ENCODE peak calls at places on chromosomes 11 and 22, in six cellular contexts. L, K, T, M, X and A are unnamed samples.

GRCh38 chr11:123577081-123577598 is 77.3 kb downstream of the SCN3B start:
- DNase-seq in L (peak), T (peak), K (peak), M (peak), X (no peak), A (peak)

GRCh38 chr22:47090591-47091240 is 328.3 kb downstream of the TBC1D22A start:
- DNase-seq in L (peak), K (no peak), T (no peak), X (no peak), M (no peak), A (no peak)

GRCh38 chr11:45157247-45158209 is 11.1 kb downstream of the PRDM11 start:
- DNase-seq in T (no peak), X (no peak), M (no peak), L (no peak), K (no peak), A (no peak)

GRCh38 chr11:78654071-78654470 is 79.4 kb upstream of the NARS2 start:
- DNase-seq in X (no peak), M (no peak), K (no peak), T (no peak), L (no peak), A (no peak)

GRCh38 chr11:74444173-74444832 is 23.0 kb downstream of the KCNE3 start:
- DNase-seq in T (no peak), L (no peak), K (no peak), M (no peak), X (no peak), A (no peak)

GRCh38 chr22:28208036-28208435 is 289.0 kb upstream of the PITPNB start:
- DNase-seq in M (no peak), T (no peak), L (no peak), K (no peak), X (no peak), A (no peak)

GRCh38 chr11:33539659-33540249 is 160.9 kb downstream of the C11orf91 start:
- DNase-seq in M (no peak), K (no peak), X (no peak), L (no peak), T (no peak), A (no peak)

GRCh38 chr22:23767673-23768548 is at the start of gene CHCHD10:
- DNase-seq in L (peak), K (no peak), X (no peak), M (peak), T (peak), A (peak)

GRCh38 chr11:84901986-84902385 is 725.2 kb downstream of the DLG2 start:
- DNase-seq in L (no peak), T (no peak), X (no peak), M (no peak), K (no peak), A (no peak)

GRCh38 chr11:7639643-7640025 is 33.7 kb downstream of the CYB5R2 start:
- DNase-seq in T (no peak), K (no peak), X (no peak), L (no peak), M (no peak), A (no peak)

GRCh38 chr11:75350743-75351540 is 519 bp downstream of the ARRB1 start:
- DNase-seq in K (no peak), M (no peak), T (no peak), L (peak), X (no peak), A (no peak)

GRCh38 chr11:119432484-119433368 is 9.8 kb upstream of the THY1 start:
- DNase-seq in X (no peak), M (no peak), L (no peak), T (no peak), K (no peak), A (no peak)

GRCh38 chr22:28375761-28376534 is 303.7 kb downstream of the TTC28 start:
- DNase-seq in X (no peak), L (no peak), K (no peak), M (no peak), T (no peak), A (no peak)

GRCh38 chr22:42172385-42173172 is 42.0 kb upstream of the CYP2D6 start:
- DNase-seq in K (no peak), X (no peak), M (no peak), L (no peak), T (peak), A (no peak)

GRCh38 chr11:6443269-6444003 is 2.6 kb upstream of the HPX start:
- DNase-seq in K (no peak), L (peak), X (no peak), T (peak), M (peak), A (peak)

GRCh38 chr11:460331-461199 is 10.5 kb downstream of the PTDSS2 start:
- DNase-seq in L (peak), X (no peak), T (no peak), K (no peak), M (no peak), A (no peak)

GRCh38 chr11:11909727-11910126 is 68.0 kb downstream of the USP47 start:
- DNase-seq in K (no peak), M (no peak), T (no peak), L (no peak), X (no peak), A (no peak)

GRCh38 chr11:129728571-129728970 is 87.1 kb upstream of the TMEM45B start:
- DNase-seq in T (no peak), L (no peak), X (no peak), M (no peak), K (no peak), A (no peak)

GRCh38 chr11:82191690-82192089 is 542.0 kb downstream of the FAM181B start:
- DNase-seq in L (no peak), M (no peak), X (no peak), T (no peak), K (no peak), A (no peak)

GRCh38 chr11:112538529-112538928 is 277.9 kb upstream of the PLET1 start:
- DNase-seq in T (no peak), X (no peak), M (no peak), K (no peak), L (no peak), A (no peak)
- TF ChIP-seq POLR2A in T (no peak), X (no peak), M (no peak), K (no peak), L (no peak), A (no peak)

DNA sequence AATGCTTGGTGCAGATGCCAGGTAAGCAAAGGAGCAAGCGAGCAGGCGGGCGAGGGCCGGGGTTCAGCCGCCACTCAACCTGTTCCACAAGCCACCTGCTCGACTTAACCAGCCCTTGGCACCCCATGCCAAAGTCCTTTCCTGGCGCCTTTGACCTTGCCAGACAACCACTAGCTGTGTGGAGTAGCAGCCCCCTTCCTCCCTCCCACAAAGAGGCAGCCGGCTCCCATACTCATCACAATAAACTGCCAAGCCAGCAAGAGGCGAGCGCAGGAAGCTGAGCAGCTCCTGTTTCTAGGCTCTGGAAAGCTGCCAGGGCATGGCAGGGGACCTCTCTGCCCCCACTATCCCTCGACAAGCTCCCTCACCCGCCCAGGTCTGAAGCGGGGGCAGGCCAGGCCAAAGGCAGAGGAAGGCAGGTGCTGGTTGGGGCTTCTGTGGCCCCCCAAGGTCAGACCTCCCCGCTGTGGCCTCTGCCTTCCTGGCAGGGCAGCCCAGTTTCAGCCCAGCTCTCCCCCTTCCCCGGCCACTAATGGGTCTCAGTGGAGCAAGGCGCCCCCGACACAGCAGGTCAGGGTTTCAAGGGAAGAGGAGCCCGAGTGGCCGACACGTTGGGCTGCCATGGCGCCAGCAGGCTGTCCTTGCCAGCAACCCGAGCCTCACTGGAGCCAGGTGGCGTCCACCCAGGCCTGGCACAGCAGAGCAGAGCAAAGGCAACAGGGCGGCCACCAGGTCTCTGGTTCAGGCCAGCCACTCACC is 15.3 kb downstream of the MACROD1 start:
- DNase-seq in L (no peak), T (no peak), X (no peak), M (no peak), K (no peak), A (no peak)
- TF ChIP-seq TAF1 in L (no peak), T (no peak), X (no peak), M (no peak), K (no peak), A (no peak)

GRCh38 chr11:85948884-85949283 is 93.7 kb downstream of the CCDC83 start:
- DNase-seq in T (no peak), M (no peak), K (no peak), L (no peak), X (no peak), A (no peak)

GRCh38 chr11:85949798-85950197 is 94.6 kb downstream of the CCDC83 start:
- DNase-seq in L (no peak), X (no peak), M (no peak), T (peak), K (no peak), A (no peak)

GRCh38 chr11:85951428-85952107 is 96.4 kb downstream of the CCDC83 start:
- DNase-seq in X (no peak), M (no peak), L (no peak), T (no peak), K (no peak), A (no peak)

GRCh38 chr11:85950317-85951048 is 95.3 kb downstream of the CCDC83 start:
- DNase-seq in T (no peak), L (no peak), M (no peak), K (no peak), X (no peak), A (no peak)

DNA sequence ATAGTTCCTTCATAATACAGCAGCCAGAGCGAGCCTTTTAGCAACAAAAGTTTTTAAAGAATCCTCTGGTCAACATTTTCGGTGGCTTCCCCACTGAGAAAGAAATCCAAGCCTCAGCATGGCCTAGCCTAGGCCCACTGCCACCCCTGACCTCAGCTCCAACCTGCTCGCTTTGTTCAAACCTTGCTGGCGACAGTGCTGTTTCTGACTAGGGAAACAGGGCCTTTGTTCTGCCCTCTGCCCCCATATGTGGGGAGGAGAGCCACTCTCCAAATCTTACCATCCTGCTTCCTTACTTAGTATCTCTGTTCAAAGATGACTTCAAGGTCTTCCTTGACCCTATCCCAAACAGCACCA is 95.8 kb downstream of the CCDC83 start:
- DNase-seq in K (no peak), X (no peak), M (no peak), L (no peak), T (no peak), A (no peak)
- TF ChIP-seq POLR2AphosphoS5 in K (no peak), X (peak), M (no peak), L (no peak), T (no peak), A (no peak)

DNA sequence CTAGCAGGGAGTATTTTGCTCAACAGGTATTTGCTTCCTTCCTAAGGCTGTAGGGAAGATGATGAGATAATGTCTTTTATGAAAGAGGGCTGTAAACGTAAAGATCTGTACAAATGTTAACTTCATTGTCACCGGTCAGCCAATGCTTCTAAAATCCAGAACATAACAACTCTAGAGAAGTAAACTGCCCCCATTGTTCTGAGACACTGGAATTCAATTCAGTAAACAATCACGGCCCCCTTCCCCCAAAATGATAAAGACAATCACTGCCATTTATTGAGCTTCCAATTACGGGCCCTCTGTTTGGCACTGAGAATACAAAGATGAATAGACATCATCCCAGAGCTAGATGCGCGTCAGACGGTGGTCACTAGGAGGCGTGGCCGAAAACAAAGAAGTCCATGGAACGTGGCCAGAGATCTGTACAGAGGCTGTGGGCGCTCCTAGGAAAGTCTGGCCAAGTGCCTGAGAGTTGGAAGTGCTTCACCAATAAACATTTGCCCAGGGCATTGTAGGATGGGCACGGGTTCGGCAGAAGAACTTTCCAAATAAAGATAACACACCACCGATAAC is 576 bp downstream of the TMEM258 start:
- DNase-seq in M (no peak), K (no peak), T (peak), X (no peak), L (peak), A (no peak)
- TF ChIP-seq POLR2A in M (peak), K (peak), T (no peak), X (no peak), L (no peak), A (peak)

GRCh38 chr11:102794382-102794781 is 3.6 kb downstream of the MMP1 start:
- DNase-seq in L (peak), X (no peak), K (no peak), T (peak), M (peak), A (no peak)

GRCh38 chr11:102793677-102794290 is 4.2 kb downstream of the MMP1 start:
- DNase-seq in K (no peak), M (no peak), T (no peak), L (no peak), X (no peak), A (no peak)

GRCh38 chr11:102788334-102789035 is 8.1 kb upstream of the MMP10 start:
- DNase-seq in L (no peak), T (no peak), K (no peak), M (no peak), X (no peak), A (no peak)

GRCh38 chr11:102791271-102792036 is 6.5 kb downstream of the MMP1 start:
- DNase-seq in K (no peak), T (no peak), X (no peak), L (no peak), M (no peak), A (no peak)

DNA sequence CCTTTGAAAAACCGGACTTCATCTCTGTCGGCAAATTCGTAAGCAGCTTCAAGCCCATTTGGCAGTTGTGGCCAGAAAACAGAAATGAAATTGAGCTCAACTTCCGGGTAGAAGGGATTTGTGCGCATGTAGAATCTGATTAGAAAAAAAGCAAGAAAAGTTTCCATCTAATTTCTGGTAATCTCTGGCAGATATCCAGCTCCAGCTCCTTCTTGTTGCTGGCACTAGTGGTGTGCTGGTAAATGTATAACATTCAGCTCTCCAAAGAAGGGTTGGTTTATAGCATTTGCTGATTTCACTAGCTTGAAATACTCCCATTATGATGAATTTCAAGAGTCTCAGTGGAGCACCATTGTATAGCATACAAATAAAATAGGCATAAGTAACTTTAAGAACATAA is 5.4 kb downstream of the MMP1 start:
- DNase-seq in L (no peak), T (no peak), X (no peak), M (no peak), K (no peak), A (no peak)
- TF ChIP-seq TAF1 in L (no peak), T (no peak), X (no peak), M (no peak), K (no peak), A (no peak)

GRCh38 chr11:108525161-108525560 is 27.0 kb upstream of the POGLUT3 start:
- DNase-seq in M (no peak), T (no peak), X (no peak), L (no peak), K (no peak), A (no peak)

GRCh38 chr11:108518581-108518980 is 20.4 kb upstream of the POGLUT3 start:
- DNase-seq in K (no peak), T (no peak), L (no peak), M (no peak), X (no peak), A (no peak)

GRCh38 chr11:108524422-108524821 is 26.2 kb upstream of the POGLUT3 start:
- DNase-seq in K (no peak), X (no peak), T (no peak), L (no peak), M (no peak), A (no peak)

GRCh38 chr11:108527382-108527781 is 29.2 kb upstream of the POGLUT3 start:
- DNase-seq in K (no peak), L (no peak), M (no peak), X (no peak), T (no peak), A (no peak)

GRCh38 chr11:108522318-108522717 is 24.1 kb upstream of the POGLUT3 start:
- DNase-seq in T (no peak), K (no peak), X (no peak), L (no peak), M (no peak), A (no peak)
- TF ChIP-seq POLR2AphosphoS5 in T (no peak), K (no peak), X (no peak), L (no peak), M (no peak), A (no peak)

DNA sequence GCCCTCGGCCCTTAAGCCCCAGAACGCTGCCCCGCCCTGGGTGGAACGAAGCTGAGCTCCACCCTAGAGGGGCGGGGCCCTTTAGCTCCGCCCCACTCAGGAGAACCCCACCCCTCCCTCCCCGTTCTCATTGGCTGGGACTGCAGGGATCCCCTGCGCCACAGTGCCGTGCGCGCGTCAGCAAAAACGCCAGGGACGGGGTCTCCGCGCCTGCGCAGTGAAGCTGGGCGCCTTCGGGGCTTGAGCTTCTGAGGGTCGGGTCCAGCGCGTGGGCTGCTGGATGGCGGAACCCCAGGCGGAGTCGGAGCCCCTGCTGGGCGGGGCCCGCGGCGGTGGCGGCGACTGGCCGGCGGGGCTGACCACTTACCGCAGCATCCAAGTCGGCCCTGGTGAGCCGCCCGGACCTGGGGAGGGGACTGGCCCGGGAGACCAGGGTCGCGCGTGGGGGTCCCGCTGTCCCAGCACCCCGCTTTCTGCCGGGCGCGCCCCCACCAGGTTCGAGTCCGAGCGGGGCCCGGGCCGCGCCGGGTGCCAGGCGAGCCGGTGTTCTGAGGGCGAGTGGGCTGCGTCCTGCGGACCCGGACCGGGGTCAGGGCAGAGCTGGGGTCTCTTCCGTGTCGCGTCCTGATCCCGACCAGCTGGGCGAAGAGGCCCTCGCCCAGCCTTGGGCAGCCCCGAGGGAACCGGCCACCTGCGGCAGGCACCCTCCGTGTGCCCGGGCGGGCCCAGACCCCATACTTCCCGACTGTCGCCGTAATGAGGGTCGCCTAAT is at the start of gene TPCN2:
- DNase-seq in X (peak), L (peak), M (peak), K (peak), T (peak), A (peak)
- TF ChIP-seq POLR2A in X (peak), L (peak), M (peak), K (peak), T (peak), A (peak)

GRCh38 chr11:96051820-96052219 is 127.9 kb upstream of the MTMR2 start:
- DNase-seq in X (peak), K (no peak), L (no peak), T (no peak), M (no peak), A (no peak)
- TF ChIP-seq TAF1 in X (no peak), K (no peak), L (no peak), T (no peak), M (no peak), A (no peak)

GRCh38 chr22:38879961-38880360 is 7.9 kb upstream of the CBX6 start:
- DNase-seq in M (no peak), K (no peak), T (no peak), L (no peak), X (no peak), A (no peak)

GRCh38 chr22:38882972-38883622 is 11.1 kb upstream of the CBX6 start:
- DNase-seq in T (no peak), K (no peak), X (no peak), M (no peak), L (no peak), A (no peak)

GRCh38 chr22:38881997-38882396 is 10.0 kb upstream of the CBX6 start:
- DNase-seq in K (no peak), T (no peak), X (no peak), L (no peak), M (no peak), A (no peak)

GRCh38 chr22:38882480-38882879 is 10.5 kb upstream of the CBX6 start:
- DNase-seq in L (no peak), M (no peak), X (no peak), K (no peak), T (no peak), A (no peak)

GRCh38 chr22:38881464-38881871 is 9.5 kb upstream of the CBX6 start:
- DNase-seq in L (no peak), M (no peak), X (no peak), T (no peak), K (no peak), A (no peak)
- TF ChIP-seq POLR2AphosphoS5 in L (no peak), M (no peak), X (no peak), T (no peak), K (no peak), A (no peak)